ENCODE peak calls at places on chromosome 14, in seven cellular contexts. One of them, this sample, is unnamed.

GRCh38 chr14:90475298-90475697 is 78.5 kb downstream of the CALM1 start:
- DNase-seq in foreskin keratinocyte: no peak
- DNase-seq in activated CD4-positive, alpha-beta T cell treated with anti-CD3 and anti-CD28 coated beads, Interleukin-2, amount 50 U/mL, for 1 hour: no peak
- DNase-seq in H9: no peak
- DNase-seq in astrocyte: no peak
- DNase-seq in progenitor cell of endocrine pancreas: no peak
- DNase-seq in CD4-positive, alpha-beta memory T cell: no peak
- DNase-seq in this sample: no peak

GRCh38 chr14:85466678-85467077 is 63.3 kb upstream of the FLRT2 start:
- DNase-seq in CD4-positive, alpha-beta memory T cell: no peak
- DNase-seq in foreskin keratinocyte: no peak
- DNase-seq in astrocyte: no peak
- DNase-seq in progenitor cell of endocrine pancreas: no peak
- DNase-seq in activated CD4-positive, alpha-beta T cell treated with anti-CD3 and anti-CD28 coated beads, Interleukin-2, amount 50 U/mL, for 1 hour: no peak
- DNase-seq in H9: no peak
- DNase-seq in this sample: no peak

GRCh38 chr14:104523546-104523935 is 56.0 kb upstream of the C14orf180 start:
- DNase-seq in CD4-positive, alpha-beta memory T cell: no peak
- DNase-seq in progenitor cell of endocrine pancreas: no peak
- DNase-seq in activated CD4-positive, alpha-beta T cell treated with anti-CD3 and anti-CD28 coated beads, Interleukin-2, amount 50 U/mL, for 1 hour: no peak
- DNase-seq in foreskin keratinocyte: no peak
- DNase-seq in H9: peak
- DNase-seq in astrocyte: no peak
- DNase-seq in this sample: no peak

GRCh38 chr14:22379727-22380126 is 209.3 kb downstream of the DAD1 start:
- DNase-seq in activated CD4-positive, alpha-beta T cell treated with anti-CD3 and anti-CD28 coated beads, Interleukin-2, amount 50 U/mL, for 1 hour: no peak
- DNase-seq in foreskin keratinocyte: peak
- DNase-seq in H9: no peak
- DNase-seq in CD4-positive, alpha-beta memory T cell: no peak
- DNase-seq in astrocyte: peak
- DNase-seq in progenitor cell of endocrine pancreas: no peak
- DNase-seq in this sample: no peak

GRCh38 chr14:92794547-92794941 is 439 bp downstream of the GOLGA5 start:
- DNase-seq in progenitor cell of endocrine pancreas: no peak
- DNase-seq in activated CD4-positive, alpha-beta T cell treated with anti-CD3 and anti-CD28 coated beads, Interleukin-2, amount 50 U/mL, for 1 hour: no peak
- DNase-seq in CD4-positive, alpha-beta memory T cell: no peak
- DNase-seq in foreskin keratinocyte: no peak
- DNase-seq in astrocyte: peak
- DNase-seq in H9: no peak
- DNase-seq in this sample: no peak

GRCh38 chr14:91947196-91948184 is at the start of gene FBLN5:
- DNase-seq in foreskin keratinocyte: peak
- DNase-seq in H9: peak
- DNase-seq in astrocyte: peak
- DNase-seq in CD4-positive, alpha-beta memory T cell: peak
- DNase-seq in activated CD4-positive, alpha-beta T cell treated with anti-CD3 and anti-CD28 coated beads, Interleukin-2, amount 50 U/mL, for 1 hour: peak
- DNase-seq in progenitor cell of endocrine pancreas: peak
- DNase-seq in this sample: no peak

GRCh38 chr14:54918427-54918826 is 15.8 kb upstream of the GCH1 start:
- DNase-seq in astrocyte: no peak
- DNase-seq in H9: no peak
- DNase-seq in CD4-positive, alpha-beta memory T cell: no peak
- DNase-seq in foreskin keratinocyte: no peak
- DNase-seq in progenitor cell of endocrine pancreas: no peak
- DNase-seq in activated CD4-positive, alpha-beta T cell treated with anti-CD3 and anti-CD28 coated beads, Interleukin-2, amount 50 U/mL, for 1 hour: no peak
- DNase-seq in this sample: no peak

GRCh38 chr14:95533391-95533821 is 1.4 kb upstream of the GLRX5 start:
- DNase-seq in astrocyte: peak
- DNase-seq in foreskin keratinocyte: no peak
- DNase-seq in H9: no peak
- DNase-seq in CD4-positive, alpha-beta memory T cell: no peak
- DNase-seq in progenitor cell of endocrine pancreas: no peak
- DNase-seq in activated CD4-positive, alpha-beta T cell treated with anti-CD3 and anti-CD28 coated beads, Interleukin-2, amount 50 U/mL, for 1 hour: no peak
- DNase-seq in this sample: no peak

GRCh38 chr14:51626788-51627187 is 24.9 kb upstream of the FRMD6 start:
- DNase-seq in H9: no peak
- DNase-seq in progenitor cell of endocrine pancreas: no peak
- DNase-seq in foreskin keratinocyte: no peak
- DNase-seq in activated CD4-positive, alpha-beta T cell treated with anti-CD3 and anti-CD28 coated beads, Interleukin-2, amount 50 U/mL, for 1 hour: no peak
- DNase-seq in CD4-positive, alpha-beta memory T cell: no peak
- DNase-seq in astrocyte: no peak
- DNase-seq in this sample: no peak

GRCh38 chr14:68607081-68607851 is 185.6 kb downstream of the ZFP36L1 start:
- DNase-seq in CD4-positive, alpha-beta memory T cell: no peak
- DNase-seq in foreskin keratinocyte: no peak
- DNase-seq in activated CD4-positive, alpha-beta T cell treated with anti-CD3 and anti-CD28 coated beads, Interleukin-2, amount 50 U/mL, for 1 hour: no peak
- DNase-seq in astrocyte: no peak
- DNase-seq in H9: no peak
- DNase-seq in progenitor cell of endocrine pancreas: no peak
- DNase-seq in this sample: no peak

GRCh38 chr14:76829650-76830421 is 3.6 kb downstream of the LRRC74A start:
- DNase-seq in astrocyte: no peak
- DNase-seq in H9: no peak
- DNase-seq in CD4-positive, alpha-beta memory T cell: no peak
- DNase-seq in progenitor cell of endocrine pancreas: no peak
- DNase-seq in foreskin keratinocyte: no peak
- DNase-seq in activated CD4-positive, alpha-beta T cell treated with anti-CD3 and anti-CD28 coated beads, Interleukin-2, amount 50 U/mL, for 1 hour: no peak
- DNase-seq in this sample: no peak

GRCh38 chr14:95597784-95598204 is 62.9 kb downstream of the GLRX5 start:
- DNase-seq in astrocyte: peak
- DNase-seq in H9: peak
- DNase-seq in foreskin keratinocyte: peak
- DNase-seq in progenitor cell of endocrine pancreas: peak
- DNase-seq in CD4-positive, alpha-beta memory T cell: no peak
- DNase-seq in activated CD4-positive, alpha-beta T cell treated with anti-CD3 and anti-CD28 coated beads, Interleukin-2, amount 50 U/mL, for 1 hour: no peak
- DNase-seq in this sample: no peak

GRCh38 chr14:105224845-105225585 is 23.3 kb upstream of the BTBD6 start:
- DNase-seq in activated CD4-positive, alpha-beta T cell treated with anti-CD3 and anti-CD28 coated beads, Interleukin-2, amount 50 U/mL, for 1 hour: no peak
- DNase-seq in progenitor cell of endocrine pancreas: no peak
- DNase-seq in foreskin keratinocyte: no peak
- DNase-seq in H9: no peak
- DNase-seq in astrocyte: no peak
- DNase-seq in CD4-positive, alpha-beta memory T cell: no peak
- DNase-seq in this sample: no peak

GRCh38 chr14:57818511-57818910 is 47.4 kb downstream of the SLC35F4 start:
- DNase-seq in H9: no peak
- DNase-seq in CD4-positive, alpha-beta memory T cell: no peak
- DNase-seq in activated CD4-positive, alpha-beta T cell treated with anti-CD3 and anti-CD28 coated beads, Interleukin-2, amount 50 U/mL, for 1 hour: no peak
- DNase-seq in foreskin keratinocyte: no peak
- DNase-seq in astrocyte: no peak
- DNase-seq in progenitor cell of endocrine pancreas: no peak
- DNase-seq in this sample: no peak

This sample was measured in central memory CD4-positive, alpha-beta T cell.